ENCODE peak calls at places on chromosomes 3 and 15, in nine cellular contexts. N is PC-3, D is skeletal muscle cell, U is C1 segment of cervical spinal cord, F is left cardiac atrium, G is frontal cortex, H is substantia nigra, B is GM13976, V is epithelial cell of proximal tubule. L is an unnamed sample.

GRCh38 chr15:30953183-30953582 is 38.2 kb downstream of the MTMR10 start:
- DNase-seq in N (no peak), D (no peak), U (no peak), F (no peak), G (no peak), H (no peak), B (no peak), V (no peak), L (no peak)

GRCh38 chr15:83206971-83207621 is 527 bp downstream of the HDGFL3 start:
- DNase-seq in N (peak; percentile 25), D (no peak), U (no peak), F (peak; percentile 60), G (peak; percentile 76), H (peak; percentile 61), B (peak; percentile 56), V (no peak), L (peak; percentile 79)

GRCh38 chr3:103052236-103052830 is 617.5 kb downstream of the ZPLD1 start:
- DNase-seq in N (no peak), D (peak; percentile 48), U (no peak), F (peak; percentile 35), G (no peak), H (no peak), B (no peak), V (peak; percentile 49), L (no peak)

GRCh38 chr3:134039161-134039862 is 9.6 kb upstream of the SLCO2A1 start:
- DNase-seq in N (peak; percentile 36), D (no peak), U (no peak), F (no peak), G (no peak), H (no peak), B (no peak), V (no peak), L (no peak)

GRCh38 chr3:116678853-116679252 is 30.7 kb upstream of the TUSC7 start:
- DNase-seq in N (no peak), D (no peak), U (no peak), F (no peak), G (no peak), H (no peak), B (no peak), V (no peak), L (no peak)

GRCh38 chr3:166013073-166013679 is 176.0 kb upstream of the BCHE start:
- DNase-seq in N (peak; percentile 81), D (no peak), U (no peak), F (no peak), G (no peak), H (no peak), B (no peak), V (peak; percentile 10), L (no peak)

GRCh38 chr15:81279621-81280051 is 44.3 kb downstream of the STARD5 start:
- DNase-seq in N (peak; percentile 66), D (peak; percentile 54), U (no peak), F (no peak), G (no peak), H (no peak), B (no peak), V (no peak), L (no peak)

GRCh38 chr3:26712211-26713026 is 89.8 kb downstream of the LRRC3B start:
- DNase-seq in N (peak; percentile 49), D (no peak), U (no peak), F (no peak), G (no peak), H (no peak), B (peak; percentile 28), V (peak; percentile 13), L (no peak)

GRCh38 chr3:17065315-17065714 is 180.6 kb downstream of the PLCL2 start:
- DNase-seq in N (peak; percentile 36), D (no peak), U (no peak), F (no peak), G (no peak), H (no peak), B (no peak), V (no peak), L (no peak)

GRCh38 chr3:12579919-12580318 is 23.0 kb downstream of the MKRN2 start:
- DNase-seq in N (no peak), D (no peak), U (no peak), F (no peak), G (no peak), H (no peak), B (no peak), V (no peak), L (no peak)

GRCh38 chr3:177345049-177345972 is 148.0 kb upstream of the TBL1XR1 start:
- DNase-seq in N (peak; percentile 97), D (peak; percentile 80), U (no peak), F (peak; percentile 88), G (peak; percentile 16), H (no peak), B (peak; percentile 50), V (peak; percentile 91), L (no peak)

GRCh38 chr3:68972358-68972979 is 40.1 kb upstream of the TAFA4 start:
- DNase-seq in N (peak; percentile 47), D (peak; percentile 9), U (no peak), F (peak; percentile 44), G (peak; percentile 12), H (no peak), B (peak; percentile 13), V (no peak), L (peak; percentile 83)

GRCh38 chr15:68042156-68042854 is 11.8 kb upstream of the PIAS1 start:
- DNase-seq in N (no peak), D (no peak), U (no peak), F (no peak), G (no peak), H (no peak), B (no peak), V (no peak), L (no peak)

GRCh38 chr15:76799760-76800159 is 105.4 kb downstream of the SCAPER start:
- DNase-seq in N (peak; percentile 50), D (peak; percentile 54), U (no peak), F (no peak), G (no peak), H (no peak), B (no peak), V (peak; percentile 40), L (no peak)

GRCh38 chr3:156661158-156661557 is 13.2 kb upstream of the TIPARP start:
- DNase-seq in N (no peak), D (no peak), U (no peak), F (no peak), G (no peak), H (no peak), B (no peak), V (no peak), L (no peak)

GRCh38 chr3:9727041-9727595 is 4.4 kb upstream of the BRPF1 start:
- DNase-seq in N (no peak), D (no peak), U (no peak), F (no peak), G (no peak), H (no peak), B (peak; percentile 56), V (no peak), L (peak; percentile 42)

GRCh38 chr15:32888221-32888761 is 170.5 kb downstream of the GREM1 start:
- DNase-seq in N (no peak), D (no peak), U (no peak), F (no peak), G (no peak), H (no peak), B (no peak), V (no peak), L (no peak)

GRCh38 chr3:157147099-157147803 is 12.7 kb downstream of the CCNL1 start:
- DNase-seq in N (no peak), D (no peak), U (no peak), F (no peak), G (no peak), H (no peak), B (no peak), V (no peak), L (no peak)

GRCh38 chr3:178699810-178700209 is 163.6 kb downstream of the KCNMB2 start:
- DNase-seq in N (no peak), D (no peak), U (no peak), F (no peak), G (no peak), H (no peak), B (no peak), V (peak; percentile 44), L (no peak)

GRCh38 chr3:88137836-88138235 is 11.9 kb upstream of the C3orf38 start:
- DNase-seq in N (no peak), D (peak; percentile 33), U (no peak), F (no peak), G (no peak), H (no peak), B (no peak), V (no peak), L (no peak)

GRCh38 chr3:149552700-149553099 is 78.2 kb downstream of the TM4SF4 start:
- DNase-seq in N (no peak), D (no peak), U (no peak), F (no peak), G (no peak), H (no peak), B (no peak), V (no peak), L (no peak)

GRCh38 chr15:92751528-92751927 is 96.0 kb upstream of the FAM174B start:
- DNase-seq in N (peak; percentile 68), D (no peak), U (no peak), F (no peak), G (no peak), H (no peak), B (no peak), V (no peak), L (no peak)

GRCh38 chr15:40389824-40390595 is 7.5 kb downstream of the KNSTRN start:
- DNase-seq in N (no peak), D (no peak), U (no peak), F (no peak), G (no peak), H (no peak), B (no peak), V (no peak), L (no peak)

GRCh38 chr3:52529376-52530333 is 4.0 kb downstream of the NT5DC2 start:
- DNase-seq in N (no peak), D (peak; percentile 13), U (no peak), F (peak; percentile 70), G (no peak), H (no peak), B (no peak), V (no peak), L (peak; percentile 13)

GRCh38 chr15:97745481-97746071 is 214.9 kb upstream of the ARRDC4 start:
- DNase-seq in N (peak; percentile 38), D (no peak), U (no peak), F (no peak), G (no peak), H (no peak), B (peak; percentile 36), V (no peak), L (peak; percentile 51)

GRCh38 chr3:193563429-193563828 is 8.7 kb upstream of the ATP13A4 start:
- DNase-seq in N (no peak), D (no peak), U (no peak), F (no peak), G (no peak), H (no peak), B (no peak), V (no peak), L (no peak)

GRCh38 chr3:42526616-42527367 is 24.3 kb downstream of the VIPR1 start:
- DNase-seq in N (no peak), D (no peak), U (no peak), F (no peak), G (no peak), H (no peak), B (peak; percentile 68), V (no peak), L (no peak)

GRCh38 chr15:51314391-51315337 is 23.7 kb downstream of the CYP19A1 start:
- DNase-seq in N (no peak), D (no peak), U (no peak), F (no peak), G (no peak), H (no peak), B (no peak), V (no peak), L (no peak)

GRCh38 chr15:59260090-59260489 is 53.4 kb downstream of the LDHAL6B start:
- DNase-seq in N (no peak), D (no peak), U (no peak), F (no peak), G (peak; percentile 40), H (no peak), B (no peak), V (no peak), L (no peak)

GRCh38 chr15:70023064-70023768 is 74.5 kb downstream of the TLE3 start:
- DNase-seq in N (peak; percentile 75), D (peak; percentile 78), U (no peak), F (no peak), G (no peak), H (no peak), B (peak; percentile 78), V (peak; percentile 69), L (no peak)

GRCh38 chr3:197590313-197590962 is 34.7 kb upstream of the BDH1 start:
- DNase-seq in N (peak; percentile 9), D (no peak), U (no peak), F (no peak), G (no peak), H (no peak), B (no peak), V (no peak), L (no peak)

L was measured in glutamatergic neuron.